ENCODE peak calls at places on chromosome 21, in five cellular contexts. T is GM12891; B is ACHN; D is coronary artery; E is activated CD8-positive, alpha-beta memory T cell treated with anti-CD3 and anti-CD28 coated beads, Interleukin-2, amount 50 U/mL, for 48 hours. X is an unnamed sample.

GRCh38 chr21:36788116-36788515 is 89.2 kb downstream of the SIM2 start:
- DNase-seq in T (no peak), B (peak), D (no peak), E (no peak), X (peak)

GRCh38 chr21:44785620-44786344 is 15.8 kb downstream of the UBE2G2 start:
- DNase-seq in T (no peak), B (no peak), D (peak), E (no peak), X (no peak)

GRCh38 chr21:41247561-41247968 is 69.0 kb upstream of the FAM3B start:
- DNase-seq in T (no peak), B (no peak), D (peak), E (no peak), X (no peak)

GRCh38 chr21:32499249-32500055 is 85.9 kb downstream of the TCP10L start:
- DNase-seq in T (no peak), B (no peak), D (no peak), E (no peak), X (no peak)

GRCh38 chr21:36089946-36090345 is 20.1 kb downstream of the CBR1 start:
- DNase-seq in T (no peak), B (no peak), D (no peak), E (no peak), X (no peak)

GRCh38 chr21:42843021-42843420 is 36.3 kb downstream of the WDR4 start:
- DNase-seq in T (no peak), B (no peak), D (no peak), E (no peak), X (no peak)

GRCh38 chr21:37483776-37484175 is 117.2 kb downstream of the DYRK1A start:
- DNase-seq in T (no peak), B (no peak), D (no peak), E (no peak), X (no peak)

GRCh38 chr21:26945916-26946315 is 21.0 kb downstream of the ADAMTS5 start:
- DNase-seq in T (no peak), B (no peak), D (no peak), E (no peak), X (no peak)

X was measured in RWPE1.